ENCODE peak calls at places on chromosome 1, in four cellular contexts. I is globus pallidus; M is neural crest cell; K is activated CD8-positive, alpha-beta T cell treated with anti-CD3 and anti-CD28 coated beads, Interleukin-2, amount 10 ng/mL, durations not matched to agents 7 days and 5 days. N is an unnamed sample.

GRCh38 chr1:155219592-155220031 is 11.1 kb downstream of the MTX1 start:
- DNase-seq in I (peak; percentile 75), M (no peak), K (peak; percentile 54), N (no peak)

GRCh38 chr1:31218705-31219104 is 21.0 kb downstream of the NKAIN1 start:
- DNase-seq in I (peak; percentile 84), M (no peak), K (no peak), N (no peak)

GRCh38 chr1:72936942-72937341 is 654.6 kb upstream of the NEGR1 start:
- DNase-seq in I (no peak), M (no peak), K (no peak), N (no peak)

GRCh38 chr1:87370519-87370918 is 41.8 kb downstream of the LMO4 start:
- DNase-seq in I (no peak), M (no peak), K (no peak), N (no peak)

GRCh38 chr1:23169727-23170335 is 1.2 kb upstream of the LUZP1 start:
- DNase-seq in I (no peak), M (no peak), K (peak; percentile 28), N (peak; percentile 28)

GRCh38 chr1:57843760-57844159 is 419.9 kb upstream of the DAB1 start:
- DNase-seq in I (no peak), M (no peak), K (no peak), N (no peak)

GRCh38 chr1:100034465-100034864 is 64.7 kb downstream of the SLC35A3 start:
- DNase-seq in I (peak; percentile 57), M (no peak), K (no peak), N (peak; percentile 52)

GRCh38 chr1:151281969-151282882 is at the start of gene ZNF687:
- DNase-seq in I (peak; percentile 100), M (peak; percentile 98), K (peak; percentile 99), N (peak; percentile 100)

GRCh38 chr1:199808110-199808870 is 219.2 kb upstream of the NR5A2 start:
- DNase-seq in I (no peak), M (no peak), K (no peak), N (no peak)

GRCh38 chr1:99737016-99737415 is 29.4 kb downstream of the FRRS1 start:
- DNase-seq in I (peak; percentile 52), M (no peak), K (no peak), N (peak; percentile 22)

GRCh38 chr1:111735858-111736544 is 3.2 kb downstream of the INKA2 start:
- DNase-seq in I (no peak), M (no peak), K (no peak), N (no peak)

GRCh38 chr1:1144843-1145546 is 28.7 kb upstream of the TTLL10 start:
- DNase-seq in I (no peak), M (no peak), K (no peak), N (no peak)

GRCh38 chr1:31154000-31154631 is 85.6 kb downstream of the NKAIN1 start:
- DNase-seq in I (no peak), M (no peak), K (no peak), N (no peak)

GRCh38 chr1:8702121-8702520 is 115.3 kb downstream of the RERE start:
- DNase-seq in I (peak; percentile 65), M (no peak), K (peak; percentile 27), N (no peak)

GRCh38 chr1:28526886-28527285 is 21.0 kb downstream of the RCC1 start:
- DNase-seq in I (no peak), M (no peak), K (no peak), N (no peak)

GRCh38 chr1:180892272-180892671 is 20.4 kb upstream of the KIAA1614 start:
- DNase-seq in I (no peak), M (no peak), K (no peak), N (no peak)

GRCh38 chr1:163069142-163069541 is at the start of gene RGS4:
- DNase-seq in I (no peak), M (peak; percentile 55), K (no peak), N (peak; percentile 92)

GRCh38 chr1:2238361-2239055 is 10.4 kb downstream of the SKI start:
- DNase-seq in I (no peak), M (no peak), K (no peak), N (no peak)

GRCh38 chr1:231460614-231461013 is 38.5 kb upstream of the EGLN1 start:
- DNase-seq in I (no peak), M (no peak), K (peak; percentile 89), N (no peak)

GRCh38 chr1:180881806-180882509 is 30.7 kb upstream of the KIAA1614 start:
- DNase-seq in I (peak; percentile 65), M (no peak), K (no peak), N (peak; percentile 47)

GRCh38 chr1:162279099-162279498 is 97.6 kb downstream of the SPATA46 start:
- DNase-seq in I (no peak), M (no peak), K (no peak), N (no peak)

GRCh38 chr1:24390924-24391782 is 22.4 kb downstream of the STPG1 start:
- DNase-seq in I (peak; percentile 85), M (peak; percentile 65), K (peak; percentile 78), N (peak; percentile 65)

GRCh38 chr1:105793541-105794146 is 1262.8 kb upstream of the PRMT6 start:
- DNase-seq in I (peak; percentile 15), M (peak; percentile 61), K (peak; percentile 20), N (peak; percentile 65)

GRCh38 chr1:215375386-215375785 is 191.7 kb upstream of the KCTD3 start:
- DNase-seq in I (no peak), M (no peak), K (no peak), N (no peak)

GRCh38 chr1:186819140-186819539 is 9.6 kb upstream of the PLA2G4A start:
- DNase-seq in I (no peak), M (no peak), K (no peak), N (no peak)

GRCh38 chr1:8970870-8971337 is 25.2 kb downstream of the CA6 start:
- DNase-seq in I (no peak), M (no peak), K (peak; percentile 83), N (no peak)

GRCh38 chr1:181989521-181989920 is 72.0 kb downstream of the ZNF648 start:
- DNase-seq in I (no peak), M (no peak), K (no peak), N (no peak)

GRCh38 chr1:13749543-13750307 is 49.7 kb downstream of the PRDM2 start:
- DNase-seq in I (no peak), M (peak; percentile 48), K (peak; percentile 59), N (no peak)

GRCh38 chr1:110433803-110434202 is 17.1 kb upstream of the PROK1 start:
- DNase-seq in I (peak; percentile 3), M (no peak), K (no peak), N (no peak)

GRCh38 chr1:27574871-27575831 is 28.8 kb downstream of the AHDC1 start:
- DNase-seq in I (peak; percentile 43), M (peak; percentile 52), K (no peak), N (peak; percentile 17)

GRCh38 chr1:226975259-226975908 is 35.3 kb downstream of the COQ8A start:
- DNase-seq in I (peak; percentile 94), M (no peak), K (no peak), N (peak; percentile 64)

GRCh38 chr1:119371800-119372199 is 3.2 kb downstream of the HAO2 start:
- DNase-seq in I (no peak), M (no peak), K (no peak), N (no peak)

N was measured in NCI-H1436.